ENCODE peak calls at places on chromosomes 3 and 15, in six cellular contexts. X, W, J, Q, T and M are unnamed samples.

GRCh38 chr3:153052096-153052460 is 109.9 kb upstream of the RAP2B start:
- DNase-seq in X (peak; percentile 68), W (no peak), J (no peak), Q (peak; percentile 95), T (peak; percentile 5), M (no peak)

GRCh38 chr15:22866066-22866465 is 27.6 kb downstream of the NIPA2 start:
- DNase-seq in X (no peak), W (no peak), J (no peak), Q (peak; percentile 19), T (no peak), M (no peak)

GRCh38 chr3:43852066-43852465 is 161.3 kb downstream of the ABHD5 start:
- DNase-seq in X (no peak), W (no peak), J (no peak), Q (peak; percentile 76), T (no peak), M (no peak)

GRCh38 chr15:29825205-29825604 is 2.9 kb upstream of the TJP1 start:
- DNase-seq in X (no peak), W (no peak), J (no peak), Q (no peak), T (no peak), M (no peak)

GRCh38 chr3:72492240-72492639 is 356.0 kb downstream of the SHQ1 start:
- DNase-seq in X (peak; percentile 60), W (peak; percentile 51), J (peak; percentile 78), Q (peak; percentile 92), T (peak; percentile 35), M (peak; percentile 10)

GRCh38 chr3:149214702-149215101 is 6.9 kb downstream of the CP start:
- DNase-seq in X (no peak), W (no peak), J (no peak), Q (no peak), T (no peak), M (no peak)

GRCh38 chr15:67843571-67844387 is 3.9 kb upstream of the RNU6-1 start:
- DNase-seq in X (no peak), W (peak; percentile 41), J (no peak), Q (peak; percentile 56), T (no peak), M (no peak)

GRCh38 chr3:171142985-171143384 is 116.5 kb upstream of the SLC2A2 start:
- DNase-seq in X (no peak), W (peak; percentile 36), J (no peak), Q (peak; percentile 46), T (no peak), M (no peak)

GRCh38 chr15:96213896-96214295 is 116.6 kb upstream of the NR2F2 start:
- DNase-seq in X (no peak), W (no peak), J (no peak), Q (no peak), T (peak; percentile 53), M (no peak)

GRCh38 chr3:193830791-193831191 is 237.8 kb downstream of the OPA1 start:
- DNase-seq in X (no peak), W (no peak), J (no peak), Q (no peak), T (peak; percentile 90), M (no peak)

GRCh38 chr3:170709046-170709445 is 123.2 kb upstream of the SLC7A14 start:
- DNase-seq in X (no peak), W (no peak), J (no peak), Q (peak; percentile 96), T (no peak), M (no peak)

GRCh38 chr3:99242271-99242670 is 340.8 kb upstream of the DCBLD2 start:
- DNase-seq in X (no peak), W (no peak), J (no peak), Q (peak; percentile 80), T (no peak), M (no peak)

GRCh38 chr3:194069421-194070219 is 66.3 kb upstream of the HES1 start:
- DNase-seq in X (no peak), W (no peak), J (no peak), Q (peak; percentile 24), T (no peak), M (no peak)

GRCh38 chr3:88433572-88433971 is 283.8 kb downstream of the C3orf38 start:
- DNase-seq in X (no peak), W (no peak), J (no peak), Q (no peak), T (no peak), M (no peak)

GRCh38 chr15:33492434-33493052 is 181.8 kb downstream of the RYR3 start:
- DNase-seq in X (no peak), W (no peak), J (no peak), Q (no peak), T (no peak), M (no peak)

GRCh38 chr3:106533761-106534160 is 664.9 kb upstream of the CBLB start:
- DNase-seq in X (no peak), W (no peak), J (no peak), Q (no peak), T (no peak), M (no peak)

GRCh38 chr15:96402403-96402802 is 71.9 kb downstream of the NR2F2 start:
- DNase-seq in X (no peak), W (no peak), J (no peak), Q (no peak), T (no peak), M (no peak)

GRCh38 chr3:38541800-38542199 is 45.7 kb downstream of the EXOG start:
- DNase-seq in X (no peak), W (no peak), J (no peak), Q (no peak), T (no peak), M (no peak)

GRCh38 chr3:153028336-153028735 is 133.7 kb upstream of the RAP2B start:
- DNase-seq in X (no peak), W (no peak), J (no peak), Q (peak; percentile 48), T (no peak), M (no peak)

GRCh38 chr15:77035999-77036471 is 34.9 kb downstream of the TSPAN3 start:
- DNase-seq in X (peak; percentile 31), W (no peak), J (no peak), Q (no peak), T (no peak), M (no peak)

GRCh38 chr3:192706272-192706671 is 21.1 kb downstream of the FGF12 start:
- DNase-seq in X (no peak), W (no peak), J (no peak), Q (no peak), T (no peak), M (no peak)

GRCh38 chr15:60396964-60397771 is 618 bp downstream of the ANXA2 start:
- DNase-seq in X (peak; percentile 76), W (peak; percentile 74), J (peak; percentile 81), Q (peak; percentile 68), T (peak; percentile 61), M (peak; percentile 67)

DNA sequence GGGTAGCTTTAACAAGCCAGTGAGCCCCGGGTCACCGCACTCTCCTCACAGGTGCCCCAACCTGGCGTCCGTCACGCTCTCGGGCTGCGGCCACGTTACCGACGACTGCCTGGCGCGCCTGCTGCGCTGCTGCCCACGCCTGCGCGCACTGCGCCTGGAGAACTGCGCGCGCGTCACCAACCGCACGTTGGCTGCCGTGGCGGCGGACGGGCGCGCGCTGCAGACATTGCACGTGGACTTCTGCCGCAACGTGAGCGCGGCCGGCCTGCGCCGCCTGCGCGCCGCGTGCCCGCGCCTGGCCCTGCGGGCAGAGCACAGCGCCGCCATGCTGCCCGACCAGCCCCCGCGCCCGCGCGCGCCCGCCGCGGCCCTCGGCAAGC is 3.4 kb downstream of the FBXL22 start:
- DNase-seq in X (peak; percentile 92), W (peak; percentile 86), J (peak; percentile 77), Q (peak; percentile 93), T (peak; percentile 81), M (peak; percentile 94)
- TF ChIP-seq CTCF in X (no peak), W (peak; percentile 9), J (no peak), Q (peak; percentile 30), T (peak; percentile 54), M (no peak)

GRCh38 chr15:81747477-81747876 is 298.3 kb downstream of the MEX3B start:
- DNase-seq in X (no peak), W (no peak), J (no peak), Q (no peak), T (no peak), M (no peak)

GRCh38 chr15:81752149-81752942 is 293.5 kb downstream of the MEX3B start:
- DNase-seq in X (no peak), W (peak; percentile 35), J (peak; percentile 65), Q (peak; percentile 15), T (peak; percentile 45), M (peak; percentile 43)

GRCh38 chr15:81751321-81751720 is 294.5 kb downstream of the MEX3B start:
- DNase-seq in X (no peak), W (no peak), J (no peak), Q (no peak), T (no peak), M (no peak)

GRCh38 chr15:81747026-81747425 is 298.8 kb downstream of the MEX3B start:
- DNase-seq in X (no peak), W (no peak), J (no peak), Q (no peak), T (no peak), M (no peak)

DNA sequence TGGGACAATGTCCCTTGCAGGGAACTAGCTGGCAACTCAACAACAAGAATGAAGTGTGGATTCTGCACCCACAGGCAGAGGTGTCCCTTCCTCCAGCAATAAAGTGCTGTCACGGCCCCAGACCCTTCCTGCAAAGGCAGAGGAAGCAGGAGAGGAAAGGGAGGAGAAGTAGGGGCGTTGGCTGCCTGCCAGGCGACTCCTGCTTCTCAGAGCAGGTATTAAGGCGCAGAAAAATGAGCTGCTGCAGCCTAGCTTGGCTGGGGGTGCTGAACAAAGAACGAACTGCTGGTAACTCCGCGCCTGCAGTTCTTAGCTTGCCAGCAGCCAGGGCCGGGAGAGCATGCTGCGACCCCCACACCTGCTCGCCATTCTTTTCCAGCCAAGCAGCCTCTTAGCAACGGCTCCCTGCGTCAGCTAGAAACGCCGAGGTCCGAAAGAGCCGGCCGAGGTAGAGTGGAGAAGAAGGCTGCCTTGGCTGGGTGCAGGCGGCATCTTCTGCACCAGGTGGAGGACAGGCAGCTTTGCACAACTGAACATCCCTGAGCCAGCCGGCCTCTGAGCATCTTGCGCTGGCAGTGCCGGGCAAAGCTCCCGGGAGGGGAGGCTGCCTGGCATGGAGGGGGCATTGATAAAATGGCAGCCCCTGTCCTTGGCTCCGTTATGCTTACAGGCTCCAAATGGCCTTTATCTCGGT is 296.0 kb downstream of the MEX3B start:
- DNase-seq in X (no peak), W (no peak), J (no peak), Q (no peak), T (no peak), M (no peak)
- H3K4me3 ChIP-seq in X (no peak overlapping the region), W (no peak overlapping the region), J (no peak overlapping the region), Q (no peak overlapping the region), T (no peak overlapping the region), M (no peak overlapping the region)

GRCh38 chr15:31206386-31207174 is 105.1 kb upstream of the TRPM1 start:
- DNase-seq in X (peak; percentile 27), W (no peak), J (no peak), Q (no peak), T (no peak), M (no peak)

GRCh38 chr15:31202953-31203352 is 101.4 kb upstream of the TRPM1 start:
- DNase-seq in X (no peak), W (no peak), J (no peak), Q (no peak), T (peak; percentile 50), M (no peak)

GRCh38 chr15:31197497-31198414 is 96.2 kb upstream of the TRPM1 start:
- DNase-seq in X (peak; percentile 57), W (no peak), J (no peak), Q (no peak), T (no peak), M (no peak)

GRCh38 chr15:31203999-31204398 is 102.5 kb upstream of the TRPM1 start:
- DNase-seq in X (no peak), W (no peak), J (no peak), Q (no peak), T (peak; percentile 54), M (no peak)

GRCh38 chr15:31200735-31201151 is 99.2 kb upstream of the TRPM1 start:
- DNase-seq in X (peak; percentile 82), W (peak; percentile 86), J (peak; percentile 54), Q (peak; percentile 39), T (peak; percentile 83), M (peak; percentile 73)
- H3K27ac ChIP-seq in X (no peak overlapping the region), W (no peak overlapping the region), J (no peak overlapping the region), Q (no peak overlapping the region), T (no peak overlapping the region), M (no peak overlapping the region)

GRCh38 chr15:39976291-39977274 is 42.7 kb downstream of the EIF2AK4 start:
- DNase-seq in X (peak; percentile 44), W (no peak), J (peak; percentile 64), Q (peak; percentile 52), T (peak; percentile 68), M (peak; percentile 64)
- TF ChIP-seq CTCF in X (no peak), W (no peak), J (peak; percentile 47), Q (peak; percentile 51), T (peak; percentile 64), M (no peak)